ENCODE peak calls at places on chromosomes 11 and 22, in seven cellular contexts. V is cardiac muscle cell, D is IMR-90, P is mucosa of descending colon, H is tibial nerve, U is epithelial cell of esophagus, B is cardiac fibroblast. Z is an unnamed sample.

GRCh38 chr11:128796275-128796674 is 70.8 kb downstream of the KCNJ1 start:
- DNase-seq in U (no peak), P (no peak), V (peak), D (peak), B (peak), H (no peak), Z (peak)

GRCh38 chr11:8792636-8793035 is 110.0 kb downstream of the RPL27A start:
- DNase-seq in P (no peak), H (no peak), B (no peak), D (no peak), V (no peak), U (no peak), Z (peak)

GRCh38 chr22:44351037-44351436 is 38.3 kb upstream of the SHISAL1 start:
- DNase-seq in H (no peak), V (no peak), D (no peak), B (no peak), P (no peak), U (no peak), Z (no peak)

GRCh38 chr11:130103296-130103814 is 33.7 kb downstream of the APLP2 start:
- DNase-seq in B (peak), H (no peak), U (peak), P (no peak), V (peak), D (peak), Z (peak)

GRCh38 chr11:115147243-115147807 is 356.9 kb downstream of the CADM1 start:
- DNase-seq in V (no peak), U (no peak), H (no peak), B (no peak), P (no peak), D (no peak), Z (no peak)

GRCh38 chr11:120137187-120137610 is 714 bp downstream of the TRIM29 start:
- DNase-seq in P (no peak), U (no peak), V (no peak), H (no peak), D (no peak), B (no peak), Z (no peak)

GRCh38 chr11:122933434-122933833 is 48.2 kb downstream of the BSX start:
- DNase-seq in D (no peak), P (no peak), H (no peak), V (peak), B (peak), U (no peak), Z (peak)

GRCh38 chr22:43128116-43128515 is 15.1 kb downstream of the MCAT start:
- DNase-seq in P (no peak), B (no peak), V (no peak), U (no peak), H (no peak), D (no peak), Z (no peak)

GRCh38 chr11:15347969-15348734 is 233.4 kb downstream of the INSC start:
- DNase-seq in P (no peak), D (no peak), H (no peak), U (no peak), B (no peak), V (no peak), Z (no peak)

GRCh38 chr22:17875156-17875555 is 100.9 kb upstream of the BID start:
- DNase-seq in P (no peak), B (no peak), V (no peak), D (no peak), U (no peak), H (no peak), Z (no peak)

GRCh38 chr11:2202900-2203439 is 31.4 kb upstream of the TH start:
- DNase-seq in V (no peak), B (no peak), H (no peak), P (peak), U (no peak), D (no peak), Z (no peak)

GRCh38 chr11:853682-854448 is 11.2 kb downstream of the TSPAN4 start:
- DNase-seq in U (no peak), V (no peak), D (no peak), P (no peak), B (no peak), H (no peak), Z (no peak)

GRCh38 chr11:134944986-134945385 is 532.9 kb upstream of the B3GAT1 start:
- DNase-seq in P (no peak), D (no peak), H (no peak), U (no peak), B (no peak), V (no peak), Z (no peak)

GRCh38 chr11:64006468-64006867 is 20.2 kb downstream of the OTUB1 start:
- DNase-seq in B (no peak), V (no peak), D (no peak), P (no peak), H (no peak), U (no peak), Z (no peak)

GRCh38 chr11:64007160-64007628 is 21.0 kb downstream of the OTUB1 start:
- DNase-seq in H (no peak), B (peak), V (peak), P (no peak), U (no peak), D (no peak), Z (no peak)

GRCh38 chr11:64008283-64008931 is 22.2 kb downstream of the OTUB1 start:
- DNase-seq in D (no peak), B (no peak), V (no peak), P (no peak), H (no peak), U (no peak), Z (no peak)

GRCh38 chr11:64009234-64009633 is 23.0 kb downstream of the OTUB1 start:
- DNase-seq in D (no peak), U (no peak), P (no peak), H (no peak), V (no peak), B (no peak), Z (no peak)

DNA sequence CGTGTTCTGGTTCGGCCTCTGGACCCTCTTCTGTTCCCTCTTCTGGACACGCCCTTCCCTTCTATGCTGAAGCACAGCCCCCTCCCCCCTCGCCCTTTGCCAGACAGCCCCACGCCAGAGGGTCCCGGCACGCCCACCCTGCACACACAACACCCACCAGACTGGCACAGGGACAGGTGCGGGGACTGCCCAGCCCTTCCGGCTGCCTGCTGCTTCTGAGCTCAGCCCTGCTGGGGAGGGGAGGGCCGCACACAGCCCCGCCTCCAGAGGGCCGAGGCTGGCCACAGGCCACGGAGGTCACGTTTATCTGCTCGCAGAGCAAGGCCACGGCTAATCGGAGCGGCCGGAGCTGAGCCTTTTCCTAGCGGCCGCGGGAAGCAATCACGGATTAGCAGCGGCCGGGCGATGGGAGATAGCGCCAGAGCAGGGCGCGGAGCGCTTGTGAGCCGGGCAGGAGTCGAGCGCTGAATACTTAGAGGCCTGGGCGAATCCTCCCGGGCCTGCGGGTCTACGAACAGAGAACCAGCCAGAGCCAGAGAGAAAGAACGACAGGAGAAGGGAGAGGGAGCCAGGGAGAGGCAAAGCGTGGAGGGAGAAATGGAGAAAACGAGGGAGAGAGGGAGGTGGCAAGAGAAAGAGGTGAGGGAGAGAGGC is 21.5 kb downstream of the OTUB1 start:
- DNase-seq in V (peak), H (peak), D (no peak), U (peak), B (peak), P (peak), Z (peak)
- TF ChIP-seq CTCF in V (peak), H (peak), D (no peak), U (no peak), B (peak), P (no peak), Z (peak)

GRCh38 chr11:36558511-36559413 is 9.0 kb upstream of the RAG1 start:
- DNase-seq in V (no peak), D (no peak), B (no peak), P (no peak), H (no peak), U (no peak), Z (no peak)
- H3K4me3 ChIP-seq in V (no peak), D (no peak), B (no peak), P (no peak), H (no peak), U (no peak), Z (no peak)

GRCh38 chr11:11624926-11625325 is 3.1 kb upstream of the GALNT18 start:
- DNase-seq in V (no peak), P (no peak), D (no peak), B (no peak), H (no peak), U (no peak), Z (no peak)
- TF ChIP-seq CTCF in V (no peak), P (no peak), D (no peak), B (no peak), H (no peak), U (no peak), Z (no peak)

GRCh38 chr11:76205252-76206076 is 838 bp downstream of the WNT11 start:
- DNase-seq in B (no peak), D (no peak), H (no peak), P (peak), V (no peak), U (no peak), Z (no peak)

GRCh38 chr11:76207642-76208378 is 1.5 kb upstream of the WNT11 start:
- DNase-seq in D (peak), B (peak), P (peak), H (peak), U (peak), V (peak), Z (peak)

GRCh38 chr11:76203937-76204336 is 2.4 kb downstream of the WNT11 start:
- DNase-seq in B (no peak), D (no peak), H (no peak), U (no peak), P (no peak), V (no peak), Z (no peak)

GRCh38 chr11:76206327-76207081 is at the start of gene WNT11:
- DNase-seq in H (no peak), D (no peak), U (peak), B (peak), P (peak), V (peak), Z (peak)

DNA sequence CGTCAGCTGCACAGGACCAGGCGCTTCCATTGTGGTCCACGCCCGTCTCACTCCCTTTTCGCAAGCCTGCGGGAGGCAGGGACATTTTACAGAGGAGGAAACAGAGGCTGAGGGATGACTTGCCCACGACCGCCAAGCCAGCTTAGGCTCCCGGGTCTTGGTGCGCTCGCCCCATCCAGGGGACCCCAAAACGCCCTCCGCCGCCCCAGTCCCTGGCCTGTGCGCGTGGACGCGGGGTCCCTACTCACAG is 300 bp downstream of the WNT11 start:
- DNase-seq in B (no peak), V (no peak), H (no peak), U (no peak), P (no peak), D (no peak), Z (no peak)
- H3K4me3 ChIP-seq in B (peak), V (peak), H (peak), U (no peak), P (no peak), D (peak), Z (peak)

DNA sequence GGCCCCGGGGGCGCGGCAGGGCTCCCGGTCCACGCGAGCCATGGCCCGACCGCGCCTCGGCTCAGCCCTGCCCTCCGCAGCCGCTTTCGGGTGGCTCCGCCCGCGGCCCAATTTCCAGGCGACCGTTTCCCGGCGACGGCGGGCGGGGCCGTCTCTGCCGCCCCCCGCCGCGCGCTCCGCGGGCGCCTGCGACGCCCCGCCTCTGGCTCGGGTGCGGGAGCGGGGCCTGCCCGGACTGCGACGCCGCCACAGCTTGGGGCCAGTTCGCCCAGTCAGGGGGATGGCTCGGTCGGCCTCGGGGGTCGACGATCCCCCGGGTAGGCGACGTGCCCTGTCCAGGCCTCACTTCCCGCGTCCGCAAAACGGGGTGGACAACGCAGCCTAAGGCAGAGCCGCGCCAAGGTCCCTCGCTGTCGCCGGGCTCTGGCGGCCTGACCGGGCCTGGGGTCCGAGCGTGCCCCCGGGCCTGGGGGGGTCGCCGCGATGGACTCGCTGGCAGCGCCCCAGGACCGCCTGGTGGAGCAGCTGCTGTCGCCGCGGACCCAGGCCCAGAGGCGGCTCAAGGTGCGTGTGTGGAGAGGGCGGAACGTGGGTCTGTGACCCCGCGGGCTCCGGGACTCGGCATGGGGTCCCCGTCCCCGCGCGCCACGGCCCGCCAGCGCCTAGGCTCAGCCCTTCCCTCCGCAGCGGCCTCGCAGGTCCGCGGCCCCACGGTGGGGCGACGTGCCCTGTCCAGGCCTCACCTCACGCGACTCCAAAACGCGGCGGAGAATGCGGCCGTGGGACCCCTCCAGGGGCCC is 4.2 kb downstream of the SEPTIN5 start:
- DNase-seq in D (no peak), U (no peak), P (no peak), B (no peak), V (no peak), H (no peak), Z (no peak)
- TF ChIP-seq CTCF in D (no peak), U (no peak), P (no peak), B (no peak), V (no peak), H (no peak), Z (no peak)

GRCh38 chr22:48391820-48392219 is 1435.9 kb downstream of the BRD1 start:
- DNase-seq in U (no peak), P (no peak), B (no peak), H (no peak), V (no peak), D (no peak), Z (no peak)
- H3K4me3 ChIP-seq in U (no peak), P (no peak), B (no peak), H (no peak), V (no peak), D (no peak), Z (no peak)

GRCh38 chr22:32987081-32987631 is 71.0 kb downstream of the SYN3 start:
- DNase-seq in U (peak), D (no peak), B (peak), V (no peak), P (no peak), H (no peak), Z (no peak)
- TF ChIP-seq CTCF in U (no peak), D (no peak), B (no peak), V (no peak), P (no peak), H (no peak), Z (no peak)

GRCh38 chr11:45929486-45930030 is 7.1 kb downstream of the LARGE2 start:
- DNase-seq in U (peak), V (no peak), D (no peak), H (no peak), B (no peak), P (no peak), Z (no peak)
- H3K4me3 ChIP-seq in U (no peak), V (no peak), D (no peak), H (no peak), B (no peak), P (no peak), Z (no peak)